ENCODE peak calls at places on chromosomes 7 and 10, in eight cellular contexts. C is heart left ventricle; X is ovary; L is adrenal gland; J is stomach; V is esophagus squamous epithelium; M is CD8-positive, alpha-beta memory T cell; H is BE2C. U is an unnamed sample. For H3K4me1, the result is how much of the 10 kb centered on the place peaks cover.

GRCh38 chr10:96703358-96703757 is 17.0 kb downstream of the PIK3AP1 start:
- DNase-seq in C (no peak), X (no peak), L (no peak), J (no peak), V (no peak), M (no peak), H (no peak), U (no peak)

GRCh38 chr7:98300595-98301372 is 19.3 kb downstream of the BRI3 start:
- DNase-seq in C (no peak), X (no peak), L (no peak), J (no peak), V (no peak), M (no peak), H (no peak), U (no peak)

GRCh38 chr7:133807610-133808543 is 319.3 kb upstream of the LRGUK start:
- DNase-seq in C (no peak), X (no peak), L (no peak), J (no peak), V (no peak), M (no peak), H (no peak), U (no peak)

GRCh38 chr10:125848857-125849256 is 25.5 kb downstream of the BCCIP start:
- DNase-seq in C (no peak), X (no peak), L (no peak), J (no peak), V (no peak), M (no peak), H (no peak), U (no peak)

GRCh38 chr7:51223505-51223904 is 93.1 kb downstream of the COBL start:
- DNase-seq in C (no peak), X (no peak), L (no peak), J (no peak), V (no peak), M (no peak), H (no peak), U (no peak)

GRCh38 chr7:118995395-118995794 is 770.9 kb downstream of the ANKRD7 start:
- DNase-seq in C (no peak), X (no peak), L (no peak), J (no peak), V (no peak), M (no peak), H (no peak), U (no peak)

GRCh38 chr10:44974082-44974627 is 4.5 kb downstream of the DEPP1 start:
- DNase-seq in C (no peak), X (peak), L (no peak), J (no peak), V (no peak), M (no peak), H (no peak), U (no peak)

GRCh38 chr7:47104206-47104549 is 477.7 kb downstream of the TNS3 start:
- DNase-seq in C (no peak), X (no peak), L (no peak), J (no peak), V (no peak), M (no peak), H (no peak), U (no peak)

GRCh38 chr10:3848005-3848767 is 63.2 kb upstream of the KLF6 start:
- DNase-seq in C (no peak), X (no peak), L (no peak), J (no peak), V (no peak), M (no peak), H (no peak), U (no peak)

GRCh38 chr10:112963835-112964234 is 13.8 kb downstream of the TCF7L2 start:
- DNase-seq in C (no peak), X (no peak), L (no peak), J (no peak), V (no peak), M (no peak), H (no peak), U (peak)

GRCh38 chr10:119335671-119336353 is 128.4 kb downstream of the GRK5 start:
- DNase-seq in C (no peak), X (no peak), L (peak), J (no peak), V (no peak), M (no peak), H (no peak), U (no peak)

GRCh38 chr10:5043716-5044115 is 40.1 kb upstream of the AKR1C2 start:
- DNase-seq in C (no peak), X (no peak), L (no peak), J (peak), V (no peak), M (no peak), H (no peak), U (no peak)

GRCh38 chr10:13351340-13351915 is 3.3 kb upstream of the SEPHS1 start:
- DNase-seq in C (no peak), X (no peak), L (no peak), J (no peak), V (no peak), M (no peak), H (no peak), U (no peak)

GRCh38 chr7:124088590-124088989 is 55.7 kb upstream of the TMEM229A start:
- DNase-seq in C (no peak), X (no peak), L (no peak), J (no peak), V (no peak), M (no peak), H (no peak), U (no peak)

GRCh38 chr10:56823849-56824248 is 462.8 kb upstream of the ZWINT start:
- DNase-seq in C (no peak), X (no peak), L (no peak), J (no peak), V (no peak), M (no peak), H (no peak), U (no peak)

GRCh38 chr7:79787623-79788022 is 334.2 kb upstream of the MAGI2 start:
- DNase-seq in C (no peak), X (no peak), L (no peak), J (no peak), V (no peak), M (no peak), H (no peak), U (no peak)

GRCh38 chr10:131750973-131751826 is 149.6 kb upstream of the PPP2R2D start:
- DNase-seq in C (no peak), X (no peak), L (no peak), J (no peak), V (no peak), M (no peak), H (no peak), U (no peak)

GRCh38 chr7:28330384-28331070 is 81.8 kb upstream of the CREB5 start:
- DNase-seq in C (no peak), X (no peak), L (no peak), J (no peak), V (no peak), M (no peak), H (no peak), U (no peak)

GRCh38 chr10:63720072-63720537 is 198.9 kb downstream of the REEP3 start:
- DNase-seq in C (no peak), X (no peak), L (no peak), J (peak), V (no peak), M (peak), H (no peak), U (no peak)

GRCh38 chr10:121572857-121573540 is 25.2 kb downstream of the FGFR2 start:
- DNase-seq in C (no peak), X (no peak), L (no peak), J (no peak), V (no peak), M (no peak), H (no peak), U (no peak)

DNA sequence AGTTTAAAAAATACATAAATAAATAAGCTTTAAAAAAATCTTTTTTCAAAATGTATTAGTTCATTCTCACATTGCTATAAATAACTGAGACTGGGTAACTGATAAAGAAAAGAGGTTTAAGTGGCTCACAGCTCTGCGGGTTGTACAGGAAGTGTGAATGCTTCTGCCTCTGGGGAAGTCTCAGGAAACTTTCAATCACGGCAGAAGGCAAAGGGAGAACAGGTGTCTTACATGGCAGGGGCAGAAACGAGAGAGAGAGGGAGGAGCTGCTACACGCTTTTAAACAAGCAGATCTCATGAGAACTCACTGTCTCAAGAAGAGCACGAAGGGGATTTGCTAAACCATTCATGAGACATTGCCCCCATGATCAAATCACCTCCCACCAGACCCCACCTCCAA is 114.6 kb downstream of the DNAJC1 start:
- DNase-seq in C (no peak), X (no peak), L (no peak), J (no peak), V (no peak), M (no peak), H (no peak), U (no peak)
- H3K4me1 ChIP-seq in C (under half), X (under half), L (under half), J (under half), V (under half), M (under half), H (under half), U (under half)

DNA sequence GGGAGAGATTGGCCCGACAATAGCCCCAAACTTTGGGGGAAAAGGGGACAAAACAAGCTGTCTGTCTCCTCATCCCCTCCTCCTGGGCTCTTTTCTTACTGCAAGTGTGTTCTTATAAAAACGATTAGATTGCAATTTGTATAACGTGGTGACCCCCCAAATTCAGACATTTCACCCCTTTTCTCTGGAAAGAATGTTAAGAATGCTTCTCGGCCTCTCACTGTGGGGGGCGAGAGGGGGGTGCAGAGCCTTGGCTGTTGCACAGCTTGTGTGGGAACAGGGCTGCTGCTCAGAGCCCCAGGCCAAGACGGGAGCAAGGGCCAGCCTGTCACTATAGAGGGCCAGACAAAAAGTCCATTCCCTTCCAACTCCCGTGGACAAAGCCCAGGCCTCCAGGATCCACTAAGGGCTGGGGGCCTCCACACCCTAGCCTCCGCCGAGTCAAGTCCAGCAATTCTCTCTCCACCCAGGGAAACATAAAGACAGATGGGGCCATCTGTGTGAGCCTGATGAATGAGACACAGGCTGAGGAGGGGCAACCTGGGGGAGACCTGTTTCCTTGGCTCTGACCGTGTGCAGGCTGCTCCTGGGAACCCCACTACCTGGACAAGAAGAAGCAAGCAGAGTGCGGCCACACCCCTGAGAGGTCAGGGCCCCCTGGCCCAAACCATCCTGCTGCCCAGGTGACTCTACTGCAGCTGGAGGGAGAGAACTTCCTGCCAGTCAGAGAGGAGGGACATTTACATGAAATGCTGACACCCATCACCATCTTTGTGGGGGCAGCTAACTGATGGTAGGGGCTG is 27.0 kb downstream of the DPCD start:
- DNase-seq in C (no peak), X (no peak), L (no peak), J (no peak), V (no peak), M (no peak), H (no peak), U (no peak)
- H3K4me3 ChIP-seq in C (no peak), X (no peak), L (no peak), J (no peak), V (no peak), M (no peak), H (no peak), U (no peak)

GRCh38 chr10:71770255-71770654 is 3.1 kb downstream of the VSIR start:
- DNase-seq in C (no peak), X (no peak), L (no peak), J (no peak), V (no peak), M (no peak), H (no peak), U (no peak)
- H3K4me1 ChIP-seq in C (half or more), X (under half), L (half or more), J (half or more), V (half or more), M (half or more), H (under half), U (half or more)

GRCh38 chr10:61957806-61958205 is 56.3 kb downstream of the ARID5B start:
- DNase-seq in C (no peak), X (no peak), L (no peak), J (no peak), V (no peak), M (no peak), H (no peak), U (no peak)
- H3K4me3 ChIP-seq in C (no peak), X (no peak), L (no peak), J (no peak), V (no peak), M (no peak), H (no peak), U (no peak)

DNA sequence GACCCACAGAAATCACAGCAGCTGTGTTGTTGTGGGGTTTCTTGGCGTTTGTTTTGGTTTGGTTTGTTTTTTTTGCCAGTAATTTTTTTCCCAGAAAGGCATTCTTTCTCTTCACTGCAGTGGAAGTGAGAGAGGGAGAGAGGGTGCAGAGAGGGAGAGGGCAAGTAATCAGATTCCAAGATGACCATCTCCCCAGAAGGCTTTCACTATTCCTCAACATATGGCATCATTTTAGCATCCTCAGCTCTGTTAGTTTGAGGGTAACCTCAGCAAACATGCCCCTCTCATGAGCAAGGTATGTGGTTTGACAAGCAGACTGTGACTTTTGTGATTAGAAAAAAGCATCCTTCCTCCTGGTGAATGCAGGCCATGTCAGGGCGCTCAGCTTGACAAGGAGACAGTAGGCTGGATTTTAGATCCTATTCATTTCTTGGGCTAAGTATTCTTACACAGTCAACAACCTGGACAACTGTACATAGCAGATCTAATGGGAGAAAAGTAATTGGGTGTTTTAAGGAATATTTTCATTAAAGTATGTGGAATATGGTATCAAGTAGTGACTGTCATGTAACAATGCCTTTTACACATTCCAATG is 86.3 kb upstream of the PIK3CG start:
- DNase-seq in C (no peak), X (no peak), L (no peak), J (no peak), V (no peak), M (no peak), H (no peak), U (peak)
- H3K4me1 ChIP-seq in C (under half), X (under half), L (under half), J (under half), V (under half), M (under half), H (under half), U (half or more)

GRCh38 chr10:22742678-22743077 is 28.3 kb upstream of the PIP4K2A start:
- DNase-seq in C (no peak), X (no peak), L (no peak), J (no peak), V (no peak), M (no peak), H (no peak), U (no peak)

GRCh38 chr10:22736134-22736533 is 21.8 kb upstream of the PIP4K2A start:
- DNase-seq in C (no peak), X (no peak), L (no peak), J (no peak), V (no peak), M (no peak), H (no peak), U (no peak)

GRCh38 chr10:22737587-22737986 is 23.2 kb upstream of the PIP4K2A start:
- DNase-seq in C (no peak), X (no peak), L (no peak), J (no peak), V (no peak), M (no peak), H (no peak), U (no peak)

DNA sequence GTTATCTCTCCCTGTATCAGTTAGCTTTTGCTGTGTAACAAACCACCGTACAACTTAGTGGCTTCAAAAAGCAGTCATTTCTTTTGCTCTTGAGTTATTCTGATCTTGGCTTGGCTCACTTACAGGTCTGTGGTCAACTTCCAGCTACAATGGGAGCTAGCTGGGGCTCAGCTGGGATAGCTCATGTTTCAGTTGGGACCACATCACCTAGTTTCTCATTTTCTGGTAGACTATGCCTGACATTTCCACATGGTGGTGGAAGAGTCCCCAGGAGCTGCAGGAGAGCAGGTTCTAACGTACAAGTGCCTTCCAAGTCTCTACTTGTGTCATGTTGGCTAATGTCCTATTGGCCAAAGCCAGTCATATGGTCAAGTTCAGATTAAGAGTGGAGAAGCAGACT is 25.8 kb upstream of the PIP4K2A start:
- DNase-seq in C (no peak), X (no peak), L (no peak), J (no peak), V (no peak), M (no peak), H (no peak), U (no peak)
- H3K4me3 ChIP-seq in C (no peak), X (no peak), L (no peak), J (no peak), V (no peak), M (no peak), H (no peak), U (no peak)

GRCh38 chr10:79274279-79275104 is 72.8 kb upstream of the PPIF start:
- DNase-seq in C (peak), X (no peak), L (peak), J (peak), V (no peak), M (no peak), H (peak), U (no peak)
- H3K4me1 ChIP-seq in C (half or more), X (under half), L (half or more), J (half or more), V (under half), M (under half), H (half or more), U (under half)

GRCh38 chr7:25750738-25751529 is 401.1 kb upstream of the NFE2L3 start:
- DNase-seq in C (no peak), X (no peak), L (no peak), J (no peak), V (no peak), M (no peak), H (no peak), U (no peak)
- H3K4me3 ChIP-seq in C (no peak), X (no peak), L (no peak), J (no peak), V (no peak), M (no peak), H (no peak), U (no peak)

GRCh38 chr7:92650391-92650790 is 60.2 kb upstream of the FAM133B start:
- DNase-seq in C (no peak), X (no peak), L (no peak), J (no peak), V (no peak), M (no peak), H (no peak), U (no peak)
- H3K4me1 ChIP-seq in C (under half), X (under half), L (under half), J (under half), V (under half), M (under half), H (under half), U (under half)

GRCh38 chr10:70323697-70324340 is 40.0 kb upstream of the NPFFR1 start:
- DNase-seq in C (no peak), X (no peak), L (no peak), J (no peak), V (no peak), M (no peak), H (no peak), U (no peak)

GRCh38 chr10:70320751-70321150 is 36.9 kb upstream of the NPFFR1 start:
- DNase-seq in C (no peak), X (no peak), L (no peak), J (no peak), V (no peak), M (no peak), H (no peak), U (no peak)

GRCh38 chr10:70321233-70321632 is 37.4 kb upstream of the NPFFR1 start:
- DNase-seq in C (no peak), X (no peak), L (no peak), J (no peak), V (no peak), M (no peak), H (no peak), U (no peak)

GRCh38 chr10:70323143-70323696 is 39.4 kb upstream of the NPFFR1 start:
- DNase-seq in C (no peak), X (no peak), L (no peak), J (no peak), V (no peak), M (no peak), H (no peak), U (no peak)

GRCh38 chr10:70321897-70322890 is 38.4 kb upstream of the NPFFR1 start:
- DNase-seq in C (no peak), X (no peak), L (no peak), J (no peak), V (no peak), M (no peak), H (no peak), U (no peak)
- H3K4me3 ChIP-seq in C (no peak), X (no peak), L (no peak), J (no peak), V (no peak), M (no peak), H (no peak), U (no peak)

U was measured in SJSA1.